ENCODE peak calls at places on chromosomes 11 and 22, in four cellular contexts. One of them, this sample, is unnamed.

GRCh38 chr22:46865052-46865434 is 102.6 kb downstream of the TBC1D22A start:
- DNase-seq in K562: no peak
- DNase-seq in GM12878: no peak
- DNase-seq in HepG2: no peak
- DNase-seq in this sample: no peak

GRCh38 chr11:93741882-93742226 is 382 bp downstream of the C11orf54 start:
- DNase-seq in HepG2: peak
- DNase-seq in K562: peak
- DNase-seq in GM12878: no peak
- DNase-seq in this sample: no peak

GRCh38 chr11:67691149-67691548 is 16.7 kb upstream of the ALDH3B2 start:
- DNase-seq in HepG2: no peak
- DNase-seq in GM12878: no peak
- DNase-seq in K562: no peak
- DNase-seq in this sample: no peak

GRCh38 chr22:28222066-28222465 is 303.0 kb upstream of the PITPNB start:
- DNase-seq in HepG2: no peak
- DNase-seq in K562: no peak
- DNase-seq in GM12878: no peak
- DNase-seq in this sample: no peak

GRCh38 chr22:41775976-41776375 is 24.5 kb upstream of the CCDC134 start:
- DNase-seq in HepG2: no peak
- DNase-seq in K562: no peak
- DNase-seq in GM12878: no peak
- DNase-seq in this sample: no peak

GRCh38 chr11:27385245-27385644 is 22.2 kb upstream of the CCDC34 start:
- DNase-seq in GM12878: no peak
- DNase-seq in HepG2: no peak
- DNase-seq in K562: no peak
- DNase-seq in this sample: no peak

GRCh38 chr22:17914474-17914873 is 109.9 kb downstream of the MICAL3 start:
- DNase-seq in HepG2: no peak
- DNase-seq in K562: no peak
- DNase-seq in GM12878: no peak
- DNase-seq in this sample: no peak

GRCh38 chr22:30636226-30637077 is 871 bp downstream of the SLC35E4 start:
- DNase-seq in HepG2: no peak
- DNase-seq in GM12878: no peak
- DNase-seq in K562: no peak
- DNase-seq in this sample: peak

GRCh38 chr11:122803716-122804115 is 34.6 kb upstream of the CRTAM start:
- DNase-seq in HepG2: no peak
- DNase-seq in GM12878: no peak
- DNase-seq in K562: no peak
- DNase-seq in this sample: no peak

GRCh38 chr11:133842053-133842452 is 3.3 kb downstream of the SPATA19 start:
- DNase-seq in HepG2: no peak
- DNase-seq in GM12878: no peak
- DNase-seq in K562: no peak
- DNase-seq in this sample: no peak

GRCh38 chr22:37529652-37530345 is 10.6 kb upstream of the CARD10 start:
- DNase-seq in K562: no peak
- DNase-seq in GM12878: peak
- DNase-seq in HepG2: no peak
- DNase-seq in this sample: no peak

GRCh38 chr22:37526376-37526775 is 7.2 kb upstream of the CARD10 start:
- DNase-seq in GM12878: no peak
- DNase-seq in K562: no peak
- DNase-seq in HepG2: no peak
- DNase-seq in this sample: no peak

GRCh38 chr22:37525073-37525745 is 6.0 kb upstream of the CARD10 start:
- DNase-seq in HepG2: no peak
- DNase-seq in K562: no peak
- DNase-seq in GM12878: no peak
- DNase-seq in this sample: no peak

GRCh38 chr22:37521236-37521739 is 2.1 kb upstream of the CARD10 start:
- DNase-seq in GM12878: no peak
- DNase-seq in K562: no peak
- DNase-seq in HepG2: peak
- DNase-seq in this sample: no peak

GRCh38 chr22:37525746-37526350 is 6.6 kb upstream of the CARD10 start:
- DNase-seq in GM12878: no peak
- DNase-seq in HepG2: no peak
- DNase-seq in K562: no peak
- DNase-seq in this sample: no peak
- TF ChIP-seq TCF7 in GM12878: no peak
- TF ChIP-seq TCF7 in HepG2: no peak
- TF ChIP-seq TCF7 in K562: no peak
- TF ChIP-seq TCF7 in this sample: no peak

DNA sequence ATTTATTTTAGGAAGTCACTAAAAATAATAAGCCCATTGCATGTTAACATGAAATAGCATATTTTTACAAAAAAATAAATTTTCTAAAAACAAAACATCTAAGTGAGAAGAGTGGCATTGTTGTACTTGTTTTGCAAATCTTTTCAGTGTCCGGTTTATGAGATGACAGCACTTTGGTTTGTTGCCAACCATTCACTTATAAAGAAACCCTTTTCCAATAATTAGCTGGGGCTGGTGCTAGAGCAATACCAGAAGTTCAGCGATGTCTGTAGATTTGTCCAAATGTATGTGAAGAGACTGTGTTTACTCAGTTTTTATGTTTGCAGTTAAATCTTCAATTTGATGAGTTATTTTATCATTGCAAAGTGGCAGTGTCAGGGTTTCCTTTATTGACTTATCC is 22.1 kb upstream of the KRTAP5-7 start:
- DNase-seq in K562: no peak
- DNase-seq in GM12878: no peak
- DNase-seq in HepG2: no peak
- DNase-seq in this sample: no peak
- TF ChIP-seq TCF7 in K562: no peak
- TF ChIP-seq TCF7 in GM12878: no peak
- TF ChIP-seq TCF7 in HepG2: no peak
- TF ChIP-seq TCF7 in this sample: no peak

GRCh38 chr11:97364047-97364446 is 974.2 kb downstream of the JRKL start:
- DNase-seq in K562: no peak
- DNase-seq in GM12878: no peak
- DNase-seq in HepG2: no peak
- DNase-seq in this sample: no peak
- TF ChIP-seq TCF7 in K562: no peak
- TF ChIP-seq TCF7 in GM12878: no peak
- TF ChIP-seq TCF7 in HepG2: no peak
- TF ChIP-seq TCF7 in this sample: no peak

GRCh38 chr11:78158987-78159662 is 19.7 kb upstream of the ALG8 start:
- DNase-seq in K562: no peak
- DNase-seq in GM12878: no peak
- DNase-seq in HepG2: no peak
- DNase-seq in this sample: no peak

GRCh38 chr11:78151804-78152203 is 12.4 kb upstream of the ALG8 start:
- DNase-seq in HepG2: no peak
- DNase-seq in GM12878: no peak
- DNase-seq in K562: no peak
- DNase-seq in this sample: no peak

GRCh38 chr11:78161346-78161745 is 21.9 kb upstream of the ALG8 start:
- DNase-seq in GM12878: no peak
- DNase-seq in HepG2: no peak
- DNase-seq in K562: no peak
- DNase-seq in this sample: no peak

GRCh38 chr11:78160557-78160956 is 21.1 kb upstream of the ALG8 start:
- DNase-seq in GM12878: no peak
- DNase-seq in K562: no peak
- DNase-seq in HepG2: no peak
- DNase-seq in this sample: no peak

GRCh38 chr11:78156081-78156844 is 16.8 kb upstream of the ALG8 start:
- DNase-seq in K562: no peak
- DNase-seq in HepG2: peak
- DNase-seq in GM12878: no peak
- DNase-seq in this sample: no peak
- TF ChIP-seq TCF7 in K562: no peak
- TF ChIP-seq TCF7 in HepG2: peak
- TF ChIP-seq TCF7 in GM12878: no peak
- TF ChIP-seq TCF7 in this sample: no peak

DNA sequence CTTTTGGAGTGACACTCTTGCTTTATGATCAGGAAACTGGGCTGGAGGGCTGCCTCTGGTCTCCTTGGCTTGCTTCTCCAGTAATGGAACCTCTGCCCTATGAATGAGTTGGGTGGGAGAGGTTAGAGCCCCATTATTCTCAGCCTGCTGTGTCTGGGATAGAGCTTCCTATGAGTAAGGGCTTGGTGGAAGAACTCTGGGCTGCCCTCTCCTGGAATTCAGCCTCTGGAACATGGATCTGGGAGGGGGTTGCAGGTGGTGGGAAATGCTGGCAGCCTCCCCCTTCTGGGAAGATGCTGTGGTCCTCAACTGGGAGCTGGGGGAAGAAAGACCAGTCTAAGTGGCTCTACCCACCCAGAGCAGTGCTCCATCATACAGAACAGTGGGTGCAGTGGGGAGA is 81.8 kb upstream of the SYN3 start:
- DNase-seq in GM12878: no peak
- DNase-seq in K562: no peak
- DNase-seq in HepG2: no peak
- DNase-seq in this sample: no peak
- TF ChIP-seq TCF7 in GM12878: no peak
- TF ChIP-seq TCF7 in K562: no peak
- TF ChIP-seq TCF7 in HepG2: no peak
- TF ChIP-seq TCF7 in this sample: no peak